ENCODE peak calls at places on chromosome 22, in five cellular contexts. One of them, this sample, is unnamed.
A peak's percentile ranks its signal among the peaks of the same experiment; 100 is the strongest.

GRCh38 chr22:27959335-27960090 is 40.5 kb upstream of the PITPNB start:
- DNase-seq in psoas muscle: no peak
- DNase-seq in NCI-H82: no peak
- DNase-seq in WTC11: no peak
- DNase-seq in brain pericyte: no peak
- DNase-seq in this sample: no peak

GRCh38 chr22:27918351-27919221 is 470 bp downstream of the PITPNB start:
- DNase-seq in psoas muscle: peak; percentile 60
- DNase-seq in NCI-H82: peak; percentile 56
- DNase-seq in WTC11: peak; percentile 53
- DNase-seq in brain pericyte: no peak
- DNase-seq in this sample: peak; percentile 65

GRCh38 chr22:35380013-35380412 is 883 bp upstream of the HMOX1 start:
- DNase-seq in psoas muscle: no peak
- DNase-seq in NCI-H82: no peak
- DNase-seq in WTC11: no peak
- DNase-seq in brain pericyte: no peak
- DNase-seq in this sample: no peak

GRCh38 chr22:27603823-27604190 is 197.7 kb downstream of the MN1 start:
- DNase-seq in psoas muscle: no peak
- DNase-seq in NCI-H82: no peak
- DNase-seq in WTC11: no peak
- DNase-seq in brain pericyte: no peak
- DNase-seq in this sample: no peak

GRCh38 chr22:48846200-48846599 is 981.5 kb downstream of the BRD1 start:
- DNase-seq in psoas muscle: no peak
- DNase-seq in NCI-H82: no peak
- DNase-seq in WTC11: no peak
- DNase-seq in brain pericyte: no peak
- DNase-seq in this sample: no peak

GRCh38 chr22:46618667-46619066 is 1.5 kb upstream of the GRAMD4 start:
- DNase-seq in psoas muscle: no peak
- DNase-seq in NCI-H82: no peak
- DNase-seq in WTC11: no peak
- DNase-seq in brain pericyte: no peak
- DNase-seq in this sample: peak; percentile 79

GRCh38 chr22:20211409-20211996 is 56.6 kb downstream of the RTN4R start:
- DNase-seq in psoas muscle: no peak
- DNase-seq in NCI-H82: no peak
- DNase-seq in WTC11: no peak
- DNase-seq in brain pericyte: no peak
- DNase-seq in this sample: no peak

GRCh38 chr22:39439170-39439569 is 17.6 kb upstream of the MGAT3 start:
- DNase-seq in psoas muscle: no peak
- DNase-seq in NCI-H82: no peak
- DNase-seq in WTC11: no peak
- DNase-seq in brain pericyte: no peak
- DNase-seq in this sample: no peak

This sample was measured in left ventricle myocardium superior.